ENCODE peak calls at places on chromosomes 16 and 17, in nine cellular contexts. One of them, this sample, is unnamed.

GRCh38 chr17:43905985-43906852 is 1.1 kb downstream of the MPP2 start:
- DNase-seq in HCT116: no peak
- DNase-seq in lower leg skin: no peak
- DNase-seq in adrenal gland: peak
- DNase-seq in breast epithelium: peak
- DNase-seq in esophagus squamous epithelium: no peak
- DNase-seq in body of pancreas: peak
- DNase-seq in stomach: peak
- DNase-seq in testis: peak
- DNase-seq in this sample: peak

GRCh38 chr16:4081577-4082021 is 34.6 kb downstream of the ADCY9 start:
- DNase-seq in HCT116: no peak
- DNase-seq in lower leg skin: no peak
- DNase-seq in adrenal gland: no peak
- DNase-seq in breast epithelium: no peak
- DNase-seq in esophagus squamous epithelium: no peak
- DNase-seq in body of pancreas: no peak
- DNase-seq in stomach: no peak
- DNase-seq in testis: no peak
- DNase-seq in this sample: peak

GRCh38 chr16:85104821-85105391 is 7.4 kb downstream of the CIBAR2 start:
- DNase-seq in HCT116: no peak
- DNase-seq in lower leg skin: no peak
- DNase-seq in adrenal gland: no peak
- DNase-seq in breast epithelium: no peak
- DNase-seq in esophagus squamous epithelium: no peak
- DNase-seq in body of pancreas: no peak
- DNase-seq in stomach: no peak
- DNase-seq in testis: no peak
- DNase-seq in this sample: no peak

GRCh38 chr16:21075252-21075651 is 75.4 kb downstream of the DNAH3 start:
- DNase-seq in HCT116: no peak
- DNase-seq in lower leg skin: no peak
- DNase-seq in adrenal gland: no peak
- DNase-seq in breast epithelium: no peak
- DNase-seq in esophagus squamous epithelium: no peak
- DNase-seq in body of pancreas: no peak
- DNase-seq in stomach: no peak
- DNase-seq in testis: no peak
- DNase-seq in this sample: no peak

GRCh38 chr17:61484174-61484573 is 32.0 kb downstream of the TBX4 start:
- DNase-seq in HCT116: no peak
- DNase-seq in lower leg skin: no peak
- DNase-seq in adrenal gland: no peak
- DNase-seq in breast epithelium: no peak
- DNase-seq in esophagus squamous epithelium: no peak
- DNase-seq in body of pancreas: no peak
- DNase-seq in stomach: peak
- DNase-seq in testis: no peak
- DNase-seq in this sample: no peak

GRCh38 chr17:49511810-49512209 is 16.7 kb downstream of the NGFR start:
- DNase-seq in HCT116: no peak
- DNase-seq in lower leg skin: no peak
- DNase-seq in adrenal gland: no peak
- DNase-seq in breast epithelium: no peak
- DNase-seq in esophagus squamous epithelium: no peak
- DNase-seq in body of pancreas: no peak
- DNase-seq in stomach: no peak
- DNase-seq in testis: no peak
- DNase-seq in this sample: no peak

GRCh38 chr17:37779554-37779953 is 34.7 kb upstream of the HNF1B start:
- DNase-seq in HCT116: no peak
- DNase-seq in lower leg skin: no peak
- DNase-seq in adrenal gland: no peak
- DNase-seq in breast epithelium: no peak
- DNase-seq in esophagus squamous epithelium: no peak
- DNase-seq in body of pancreas: no peak
- DNase-seq in stomach: no peak
- DNase-seq in testis: no peak
- DNase-seq in this sample: no peak

GRCh38 chr17:17679748-17680147 is 1.5 kb upstream of the RAI1 start:
- DNase-seq in HCT116: no peak
- DNase-seq in lower leg skin: no peak
- DNase-seq in adrenal gland: no peak
- DNase-seq in breast epithelium: no peak
- DNase-seq in esophagus squamous epithelium: no peak
- DNase-seq in body of pancreas: no peak
- DNase-seq in stomach: no peak
- DNase-seq in testis: no peak
- DNase-seq in this sample: no peak

GRCh38 chr16:4701791-4702465 is 8.6 kb downstream of the NUDT16L1 start:
- DNase-seq in HCT116: no peak
- DNase-seq in lower leg skin: no peak
- DNase-seq in adrenal gland: no peak
- DNase-seq in breast epithelium: no peak
- DNase-seq in esophagus squamous epithelium: no peak
- DNase-seq in body of pancreas: no peak
- DNase-seq in stomach: no peak
- DNase-seq in testis: no peak
- DNase-seq in this sample: no peak

GRCh38 chr17:539766-540165 is 174.9 kb downstream of the VPS53 start:
- DNase-seq in HCT116: no peak
- DNase-seq in lower leg skin: no peak
- DNase-seq in adrenal gland: no peak
- DNase-seq in breast epithelium: no peak
- DNase-seq in esophagus squamous epithelium: no peak
- DNase-seq in body of pancreas: no peak
- DNase-seq in stomach: no peak
- DNase-seq in testis: no peak
- DNase-seq in this sample: no peak

GRCh38 chr17:7307686-7308624 is 527 bp downstream of the EIF5A start:
- DNase-seq in HCT116: no peak
- DNase-seq in lower leg skin: peak
- DNase-seq in adrenal gland: peak
- DNase-seq in breast epithelium: peak
- DNase-seq in esophagus squamous epithelium: no peak
- DNase-seq in body of pancreas: peak
- DNase-seq in stomach: peak
- DNase-seq in testis: peak
- DNase-seq in this sample: peak

GRCh38 chr17:17570798-17571716 is 20.5 kb downstream of the PEMT start:
- DNase-seq in HCT116: no peak
- DNase-seq in lower leg skin: no peak
- DNase-seq in adrenal gland: no peak
- DNase-seq in breast epithelium: no peak
- DNase-seq in esophagus squamous epithelium: no peak
- DNase-seq in body of pancreas: peak
- DNase-seq in stomach: peak
- DNase-seq in testis: peak
- DNase-seq in this sample: no peak

GRCh38 chr16:83992624-83993023 is 24.6 kb downstream of the NECAB2 start:
- DNase-seq in HCT116: no peak
- DNase-seq in lower leg skin: no peak
- DNase-seq in adrenal gland: peak
- DNase-seq in breast epithelium: peak
- DNase-seq in esophagus squamous epithelium: no peak
- DNase-seq in body of pancreas: peak
- DNase-seq in stomach: no peak
- DNase-seq in testis: peak
- DNase-seq in this sample: peak

GRCh38 chr16:5377280-5377898 is 279.8 kb upstream of the EEF2KMT start:
- DNase-seq in HCT116: no peak
- DNase-seq in lower leg skin: no peak
- DNase-seq in adrenal gland: no peak
- DNase-seq in breast epithelium: no peak
- DNase-seq in esophagus squamous epithelium: no peak
- DNase-seq in body of pancreas: no peak
- DNase-seq in stomach: no peak
- DNase-seq in testis: no peak
- DNase-seq in this sample: no peak

GRCh38 chr16:85820604-85821372 is 21.3 kb downstream of the COX4I1 start:
- DNase-seq in HCT116: peak
- DNase-seq in lower leg skin: no peak
- DNase-seq in adrenal gland: no peak
- DNase-seq in breast epithelium: no peak
- DNase-seq in esophagus squamous epithelium: no peak
- DNase-seq in body of pancreas: no peak
- DNase-seq in stomach: no peak
- DNase-seq in testis: no peak
- DNase-seq in this sample: no peak

GRCh38 chr16:8683640-8684039 is 9.2 kb downstream of the ABAT start:
- DNase-seq in HCT116: no peak
- DNase-seq in lower leg skin: no peak
- DNase-seq in adrenal gland: no peak
- DNase-seq in breast epithelium: no peak
- DNase-seq in esophagus squamous epithelium: no peak
- DNase-seq in body of pancreas: no peak
- DNase-seq in stomach: no peak
- DNase-seq in testis: no peak
- DNase-seq in this sample: no peak

GRCh38 chr17:18261146-18261515 is 669 bp downstream of the MIEF2 start:
- DNase-seq in HCT116: no peak
- DNase-seq in lower leg skin: peak
- DNase-seq in adrenal gland: peak
- DNase-seq in breast epithelium: peak
- DNase-seq in esophagus squamous epithelium: no peak
- DNase-seq in body of pancreas: peak
- DNase-seq in stomach: peak
- DNase-seq in testis: peak
- DNase-seq in this sample: peak

DNA sequence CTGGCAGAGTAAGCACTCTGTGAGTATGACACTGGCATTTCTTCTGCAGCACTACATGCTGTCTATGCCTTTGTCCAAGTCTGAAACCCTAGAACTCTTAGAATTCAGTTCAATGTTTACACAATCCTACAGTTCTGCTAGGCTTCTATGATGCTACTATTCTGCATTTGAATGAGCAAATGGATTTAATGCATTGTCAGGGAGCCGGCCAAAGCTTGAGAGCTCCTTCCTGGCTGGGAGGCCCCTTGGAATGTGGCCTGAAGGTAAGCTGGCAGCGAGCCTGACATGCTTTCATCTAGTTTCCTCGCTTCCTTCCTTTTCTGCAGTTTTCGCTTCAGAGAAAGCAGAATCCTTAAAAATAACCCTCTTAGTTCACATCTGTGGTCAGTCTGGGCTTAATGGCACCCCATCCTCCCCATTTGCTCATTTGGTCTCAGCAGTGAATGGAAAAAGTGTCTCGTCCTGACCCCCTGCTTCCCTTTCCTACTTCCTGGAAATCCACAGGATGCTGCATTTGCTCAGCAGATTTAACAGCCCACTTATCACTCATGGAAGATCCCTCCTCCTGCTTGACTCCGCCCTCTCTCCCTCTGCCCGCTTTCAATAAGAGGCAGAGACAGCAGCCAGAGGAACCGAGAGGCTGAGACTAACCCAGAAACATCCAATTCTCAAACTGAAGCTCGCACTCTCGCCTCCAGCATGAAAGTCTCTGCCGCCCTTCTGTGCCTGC is at the start of gene CCL2:
- DNase-seq in HCT116: no peak
- DNase-seq in lower leg skin: peak
- DNase-seq in adrenal gland: peak
- DNase-seq in breast epithelium: peak
- DNase-seq in esophagus squamous epithelium: no peak
- DNase-seq in body of pancreas: peak
- DNase-seq in stomach: peak
- DNase-seq in testis: peak
- DNase-seq in this sample: peak
- TF ChIP-seq POLR2A in HCT116: no peak
- TF ChIP-seq POLR2A in lower leg skin: no peak
- TF ChIP-seq POLR2A in adrenal gland: peak
- TF ChIP-seq POLR2A in breast epithelium: no peak
- TF ChIP-seq POLR2A in esophagus squamous epithelium: no peak
- TF ChIP-seq POLR2A in body of pancreas: no peak
- TF ChIP-seq POLR2A in stomach: no peak
- TF ChIP-seq POLR2A in testis: peak
- TF ChIP-seq POLR2A in this sample: no peak

DNA sequence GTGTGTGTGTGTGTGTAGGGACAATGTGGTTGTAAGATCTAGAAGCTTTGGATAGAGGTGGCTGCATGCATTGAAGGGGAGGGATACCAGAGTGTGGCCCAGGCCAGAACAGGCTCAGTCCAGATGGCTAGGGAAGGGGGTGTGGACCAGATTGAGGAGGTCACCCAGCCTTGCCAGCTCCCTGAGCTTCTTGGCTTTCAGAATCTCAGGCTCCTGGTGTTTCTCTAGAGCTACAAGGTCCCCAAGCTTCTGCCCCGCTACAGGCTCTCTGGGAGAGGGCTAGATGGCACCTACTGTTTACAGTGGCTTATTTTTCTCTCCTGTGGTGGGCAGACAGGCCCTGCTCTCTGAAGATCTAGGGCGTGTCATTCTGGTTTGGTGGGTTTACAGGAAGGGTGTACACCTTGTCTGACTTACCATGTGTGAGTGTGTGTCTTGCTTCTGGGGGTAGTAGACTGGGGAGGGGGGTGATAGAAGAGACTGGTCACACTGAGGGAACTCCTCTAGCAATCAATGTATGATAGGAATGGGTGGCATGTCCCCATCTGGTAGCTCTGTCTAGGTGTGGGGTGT is 1.0 kb downstream of the RARA start:
- DNase-seq in HCT116: no peak
- DNase-seq in lower leg skin: no peak
- DNase-seq in adrenal gland: no peak
- DNase-seq in breast epithelium: peak
- DNase-seq in esophagus squamous epithelium: no peak
- DNase-seq in body of pancreas: no peak
- DNase-seq in stomach: no peak
- DNase-seq in testis: peak
- DNase-seq in this sample: no peak
- H3K4me3 ChIP-seq in HCT116: no peak
- H3K4me3 ChIP-seq in lower leg skin: no peak
- H3K4me3 ChIP-seq in adrenal gland: no peak
- H3K4me3 ChIP-seq in breast epithelium: peak
- H3K4me3 ChIP-seq in esophagus squamous epithelium: peak
- H3K4me3 ChIP-seq in body of pancreas: no peak
- H3K4me3 ChIP-seq in stomach: peak
- H3K4me3 ChIP-seq in testis: no peak
- H3K4me3 ChIP-seq in this sample: no peak

DNA sequence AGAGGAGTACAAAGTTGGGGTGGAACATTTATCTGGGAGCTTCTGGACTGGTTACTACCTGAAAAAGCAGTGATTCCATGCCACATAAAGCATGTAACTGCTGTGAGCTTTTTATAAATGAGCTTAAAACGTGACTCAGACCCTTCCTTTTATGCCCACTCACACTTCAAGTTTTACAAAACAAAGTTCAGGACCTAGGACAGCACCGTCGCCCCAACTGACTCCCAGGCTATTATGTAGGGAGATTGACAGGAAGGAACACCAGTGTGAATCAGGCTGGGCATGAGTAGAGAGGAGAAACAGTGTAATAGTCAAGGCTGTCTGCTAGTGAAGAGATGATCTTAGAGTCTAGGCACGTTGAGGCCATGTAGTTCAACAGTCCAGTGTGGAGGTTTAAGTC is 91.6 kb upstream of the DNAH9 start:
- DNase-seq in HCT116: no peak
- DNase-seq in lower leg skin: no peak
- DNase-seq in adrenal gland: peak
- DNase-seq in breast epithelium: no peak
- DNase-seq in esophagus squamous epithelium: no peak
- DNase-seq in body of pancreas: peak
- DNase-seq in stomach: no peak
- DNase-seq in testis: peak
- DNase-seq in this sample: no peak
- TF ChIP-seq POLR2A in HCT116: no peak
- TF ChIP-seq POLR2A in lower leg skin: no peak
- TF ChIP-seq POLR2A in adrenal gland: no peak
- TF ChIP-seq POLR2A in breast epithelium: no peak
- TF ChIP-seq POLR2A in esophagus squamous epithelium: no peak
- TF ChIP-seq POLR2A in body of pancreas: no peak
- TF ChIP-seq POLR2A in stomach: no peak
- TF ChIP-seq POLR2A in testis: no peak
- TF ChIP-seq POLR2A in this sample: no peak

GRCh38 chr17:9022553-9023388 is 1.5 kb downstream of the NTN1 start:
- DNase-seq in HCT116: no peak
- DNase-seq in lower leg skin: no peak
- DNase-seq in adrenal gland: no peak
- DNase-seq in breast epithelium: no peak
- DNase-seq in esophagus squamous epithelium: no peak
- DNase-seq in body of pancreas: peak
- DNase-seq in stomach: no peak
- DNase-seq in testis: peak
- DNase-seq in this sample: no peak
- H3K4me3 ChIP-seq in HCT116: no peak
- H3K4me3 ChIP-seq in lower leg skin: peak
- H3K4me3 ChIP-seq in adrenal gland: no peak
- H3K4me3 ChIP-seq in breast epithelium: peak
- H3K4me3 ChIP-seq in esophagus squamous epithelium: peak
- H3K4me3 ChIP-seq in body of pancreas: peak
- H3K4me3 ChIP-seq in stomach: peak
- H3K4me3 ChIP-seq in testis: peak
- H3K4me3 ChIP-seq in this sample: peak

This sample was measured in uterus.